ENCODE peak calls at places on chromosomes 5 and 9, in six cellular contexts. J is uterus, D is A549, C is ovary, M is esophagus squamous epithelium, O is prostate gland. G is an unnamed sample. For H3K4me1, the result is how much of the 10 kb centered on the place peaks cover.

GRCh38 chr9:121328476-121328875 is 41.6 kb downstream of the STOM start:
- DNase-seq in C (no peak), O (no peak), M (no peak), D (no peak), J (no peak), G (no peak)

GRCh38 chr5:12586406-12586805 is 682.2 kb upstream of the CTNND2 start:
- DNase-seq in C (no peak), J (no peak), O (no peak), M (no peak), D (no peak), G (no peak)

GRCh38 chr5:65913519-65913918 is 12.9 kb upstream of the ERBIN start:
- DNase-seq in J (no peak), O (no peak), C (peak), D (no peak), M (no peak), G (no peak)

GRCh38 chr5:109399092-109399759 is 10.5 kb downstream of the PJA2 start:
- DNase-seq in D (no peak), M (no peak), C (no peak), O (no peak), J (no peak), G (no peak)

GRCh38 chr9:134885647-134886412 is 5.2 kb downstream of the FCN2 start:
- DNase-seq in O (no peak), D (no peak), M (no peak), C (no peak), J (no peak), G (no peak)

GRCh38 chr9:23683476-23684095 is 142.5 kb downstream of the ELAVL2 start:
- DNase-seq in D (no peak), M (no peak), C (no peak), O (no peak), J (no peak), G (no peak)

GRCh38 chr9:111961575-111961974 is 65.0 kb downstream of the UGCG start:
- DNase-seq in O (no peak), C (no peak), M (no peak), D (peak), J (no peak), G (no peak)

GRCh38 chr9:98594551-98595160 is 114.1 kb downstream of the GABBR2 start:
- DNase-seq in M (no peak), D (no peak), O (no peak), C (no peak), J (no peak), G (no peak)

GRCh38 chr9:123484130-123484529 is 128.1 kb downstream of the CRB2 start:
- DNase-seq in D (no peak), C (no peak), M (no peak), J (no peak), O (no peak), G (no peak)

GRCh38 chr5:60210810-60211209 is 317.3 kb upstream of the PDE4D start:
- DNase-seq in C (no peak), J (no peak), M (no peak), O (no peak), D (no peak), G (no peak)

GRCh38 chr5:74630387-74631087 is 10.0 kb downstream of the ENC1 start:
- DNase-seq in C (no peak), D (peak), J (no peak), O (no peak), M (no peak), G (no peak)

GRCh38 chr5:74631088-74631960 is 9.2 kb downstream of the ENC1 start:
- DNase-seq in D (peak), J (no peak), M (no peak), C (no peak), O (no peak), G (no peak)

GRCh38 chr5:74633710-74634109 is 6.8 kb downstream of the ENC1 start:
- DNase-seq in D (no peak), M (no peak), J (no peak), C (no peak), O (no peak), G (no peak)

GRCh38 chr5:74634611-74635286 is 5.8 kb downstream of the ENC1 start:
- DNase-seq in M (no peak), O (no peak), D (no peak), J (no peak), C (no peak), G (no peak)

DNA sequence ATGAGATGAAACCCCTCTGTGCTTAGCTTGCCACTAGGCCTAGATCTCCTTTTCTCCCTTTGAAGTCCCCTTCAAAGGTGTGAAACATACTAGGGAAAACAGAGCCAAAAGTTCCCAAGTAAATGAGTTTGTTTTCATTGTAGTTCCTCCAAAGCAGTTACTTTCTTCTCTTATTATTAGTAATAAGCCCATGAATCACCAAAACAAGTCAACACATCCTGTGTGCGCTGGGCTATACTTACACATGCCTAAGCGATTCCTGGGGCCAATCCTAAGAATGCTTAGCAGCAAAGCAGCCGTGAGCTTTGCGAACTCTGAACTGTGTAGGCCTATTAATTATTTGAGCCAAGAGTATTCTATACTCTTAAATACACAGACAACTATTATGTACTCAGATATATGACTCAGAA is 7.6 kb downstream of the ENC1 start:
- DNase-seq in D (peak), O (no peak), C (no peak), J (no peak), M (no peak), G (no peak)
- H3K4me1 ChIP-seq in D (half or more), O (under half), C (under half), J (under half), M (under half), G (under half)

DNA sequence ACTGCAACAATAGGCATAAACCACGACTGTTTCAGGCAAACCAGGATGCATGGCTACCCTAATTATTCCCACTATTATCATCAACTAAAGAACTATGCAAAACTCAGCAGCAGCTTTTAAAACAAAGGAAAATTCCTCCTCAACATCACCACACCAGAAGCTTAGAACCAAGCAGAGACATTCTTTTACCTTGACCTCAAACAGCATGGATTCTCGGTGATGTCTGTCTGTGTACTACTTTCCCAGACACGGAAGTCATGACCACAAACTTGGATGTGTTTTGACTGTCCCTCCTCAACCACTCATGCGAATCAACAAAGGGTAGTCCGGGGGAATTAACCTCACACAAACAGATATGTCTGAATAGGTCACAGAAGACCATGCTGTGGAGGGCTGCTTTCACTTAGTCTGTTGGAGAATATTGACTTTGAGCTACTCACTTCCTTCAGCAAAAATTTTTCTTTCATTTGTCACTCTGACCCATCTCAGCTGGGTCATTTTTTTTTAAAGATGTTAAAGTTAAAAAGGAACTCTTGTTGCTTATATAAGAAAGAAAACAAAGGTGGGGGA is 343.6 kb upstream of the CDH6 start:
- DNase-seq in M (no peak), O (no peak), C (no peak), J (no peak), D (peak), G (no peak)
- H3K4me3 ChIP-seq in M (no peak), O (no peak), C (no peak), J (no peak), D (no peak), G (no peak)

DNA sequence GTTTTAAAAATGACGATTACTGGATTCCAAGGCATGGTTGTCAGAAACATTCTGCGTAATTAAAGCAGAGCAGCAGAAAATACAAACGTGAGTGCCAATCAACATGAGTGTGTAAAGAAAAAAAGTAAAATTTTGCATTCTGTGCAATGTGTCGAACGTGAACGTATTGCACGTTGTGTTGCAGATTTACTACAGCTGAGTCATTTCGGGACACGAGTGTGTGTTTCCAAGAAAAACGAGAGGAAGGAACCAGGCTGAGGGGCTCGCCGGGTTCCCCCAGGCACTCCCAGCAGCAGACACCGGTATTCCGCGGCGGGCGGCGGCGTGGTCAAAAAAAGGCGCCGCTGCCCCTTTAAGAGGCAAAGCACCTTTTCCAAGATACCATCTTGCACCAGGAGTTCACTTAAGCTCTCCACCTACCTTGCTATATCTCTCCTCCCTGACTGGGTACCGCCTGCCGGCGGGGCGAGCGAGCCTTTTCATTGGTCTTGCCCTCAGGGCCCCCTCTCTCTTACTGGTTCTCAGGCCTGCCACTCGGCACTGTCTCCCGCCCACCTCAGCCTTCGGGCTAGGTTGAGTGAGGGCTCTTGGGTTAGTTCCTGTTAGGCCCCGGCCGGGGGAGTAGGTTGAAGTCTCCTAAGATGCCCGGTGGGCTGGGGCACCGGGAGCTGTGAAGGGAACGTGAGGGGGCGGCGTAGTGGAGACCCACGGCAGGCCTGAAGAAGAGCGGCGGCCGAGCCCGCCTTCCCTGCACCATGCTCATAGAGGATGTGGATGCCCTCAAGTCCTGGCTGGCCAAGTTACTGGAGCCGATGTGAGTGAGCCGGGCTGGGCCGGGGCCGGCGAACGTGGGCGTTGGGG is at the start of gene RBM27:
- DNase-seq in M (peak), D (peak), O (peak), C (peak), J (peak), G (peak)
- TF ChIP-seq POLR2A in M (peak), D (peak), O (peak), C (peak), J (peak), G (peak)

DNA sequence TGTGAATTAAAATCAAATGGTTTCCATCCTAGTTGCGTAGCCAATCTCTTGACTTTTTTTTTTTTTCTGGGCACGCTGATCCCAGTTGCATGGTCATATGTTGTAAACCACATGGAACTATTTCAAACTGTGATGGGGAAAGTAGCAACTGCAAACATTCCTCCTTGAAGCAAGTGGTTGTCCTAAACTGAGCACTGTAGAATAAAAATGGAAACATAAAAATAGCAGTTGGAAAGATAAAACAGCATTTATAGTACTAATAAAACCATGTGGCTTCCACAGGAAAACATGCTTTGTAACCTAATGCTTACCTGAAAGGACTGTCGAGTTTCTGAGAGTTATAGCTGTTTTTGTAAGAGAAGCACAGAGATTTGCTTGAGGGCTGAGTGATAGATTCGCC is 136.4 kb downstream of the PBX3 start:
- DNase-seq in C (no peak), J (no peak), M (no peak), O (no peak), D (no peak), G (no peak)
- H3K4me1 ChIP-seq in C (under half), J (under half), M (under half), O (under half), D (under half), G (under half)

GRCh38 chr5:14189680-14190079 is 46.5 kb downstream of the TRIO start:
- DNase-seq in O (no peak), M (no peak), C (no peak), J (no peak), D (no peak), G (no peak)
- H3K4me3 ChIP-seq in O (no peak), M (no peak), C (no peak), J (no peak), D (peak), G (no peak)

DNA sequence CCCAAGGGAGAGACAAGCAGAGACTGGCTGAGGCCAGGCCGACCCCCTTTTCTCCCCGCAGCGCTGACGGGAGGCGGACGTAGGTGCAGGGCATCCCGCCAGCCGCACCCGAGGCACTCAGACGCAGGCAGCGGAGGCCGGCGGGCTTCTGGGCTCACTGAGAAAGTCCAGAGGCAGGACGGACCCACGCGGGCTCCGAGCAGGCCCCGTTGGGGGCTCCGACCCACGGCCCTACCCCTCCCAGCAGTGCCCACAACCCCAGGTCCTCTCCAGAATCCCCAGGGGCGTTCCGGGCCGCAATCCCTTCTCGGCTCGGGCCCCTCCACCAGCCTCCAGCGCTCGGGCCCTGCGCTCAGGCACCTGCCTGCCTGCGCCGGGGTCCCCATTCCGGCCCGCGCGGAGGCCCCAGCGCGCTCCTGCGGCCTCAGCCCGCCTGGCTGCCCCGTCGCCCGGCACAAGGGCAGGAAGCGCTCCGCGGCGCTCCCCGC is 501 bp downstream of the MTMR12 start:
- DNase-seq in M (no peak), C (peak), J (peak), D (peak), O (peak), G (peak)
- TF ChIP-seq POLR2A in M (peak), C (peak), J (no peak), D (no peak), O (peak), G (no peak)